ENCODE peak calls at places on chromosome 13, in seven cellular contexts. Y is DMS 273 treated with DMSO at 0.1 percent for 48 hours; K is stimulated activated CD4-positive, alpha-beta T cell treated with anti-CD3 and anti-CD28 coated beads, Interleukin-15, amount 100 ng/mL, for 1 hour; M is mucosa of gallbladder; C is neural progenitor cell; J is left ventricle myocardium inferior; R is AG08395. W is an unnamed sample.

GRCh38 chr13:111314852-111315251 is 5.6 kb upstream of the TEX29 start:
- DNase-seq in J (no peak), C (no peak), K (no peak), R (peak; percentile 28), Y (no peak), M (no peak), W (no peak)

GRCh38 chr13:24627090-24627714 is 53.0 kb upstream of the ATP12A start:
- DNase-seq in K (no peak), M (no peak), Y (no peak), R (peak; percentile 45), C (peak; percentile 88), J (no peak), W (no peak)

GRCh38 chr13:65756071-65756671 is 1474.0 kb downstream of the PCDH9 start:
- DNase-seq in M (no peak), R (no peak), C (no peak), K (no peak), Y (no peak), J (no peak), W (no peak)

GRCh38 chr13:90628471-90628870 is 719.0 kb upstream of the MIR17HG start:
- DNase-seq in C (no peak), K (no peak), M (no peak), Y (no peak), R (no peak), J (no peak), W (no peak)

GRCh38 chr13:27425918-27426630 is 1.7 kb downstream of the GTF3A start:
- DNase-seq in Y (peak; percentile 45), J (peak; percentile 59), K (peak; percentile 35), C (peak; percentile 67), R (peak; percentile 76), M (peak; percentile 81), W (peak; percentile 74)

GRCh38 chr13:23921451-23921888 is 24.2 kb upstream of the C1QTNF9B start:
- DNase-seq in R (peak; percentile 56), C (peak; percentile 58), K (no peak), Y (peak; percentile 20), J (no peak), M (no peak), W (peak; percentile 40)

GRCh38 chr13:66887088-66887487 is 343.0 kb downstream of the PCDH9 start:
- DNase-seq in R (peak; percentile 2), C (no peak), Y (no peak), K (no peak), J (no peak), M (no peak), W (no peak)

GRCh38 chr13:112704634-112705145 is 14.9 kb downstream of the ATP11A start:
- DNase-seq in K (no peak), R (no peak), Y (no peak), M (no peak), J (no peak), C (no peak), W (no peak)